ENCODE peak calls at places on chromosomes 6 and 20, in six cellular contexts. K is HCT116, W is K562, O is GM12878, J is H1, R is NT2/D1. N is an unnamed sample.

GRCh38 chr6:1610497-1611321 is 994 bp downstream of the FOXC1 start:
- DNase-seq in W (no peak), K (no peak), R (no peak), O (no peak), J (no peak), N (peak; percentile 27)

GRCh38 chr6:41659935-41660334 is 21.7 kb downstream of the MDFI start:
- DNase-seq in J (no peak), R (no peak), K (no peak), O (no peak), W (no peak), N (no peak)

GRCh38 chr20:37145014-37145413 is 34.1 kb upstream of the RPN2 start:
- DNase-seq in O (no peak), J (no peak), W (no peak), R (no peak), K (no peak), N (no peak)

GRCh38 chr20:6558361-6558760 is 209.1 kb upstream of the BMP2 start:
- DNase-seq in J (no peak), O (no peak), W (no peak), R (no peak), K (no peak), N (peak; percentile 19)

GRCh38 chr6:27545271-27546046 is 72.6 kb upstream of the ZNF184 start:
- DNase-seq in J (peak; percentile 98), K (peak; percentile 74), R (peak; percentile 71), W (peak; percentile 52), O (peak; percentile 68), N (peak; percentile 90)

GRCh38 chr6:90025418-90026089 is 131.3 kb downstream of the GJA10 start:
- DNase-seq in O (no peak), R (no peak), K (peak; percentile 3), J (no peak), W (no peak), N (no peak)

GRCh38 chr6:97697450-97697849 is 414.4 kb upstream of the MMS22L start:
- DNase-seq in K (no peak), R (no peak), O (no peak), J (no peak), W (no peak), N (no peak)

GRCh38 chr6:17725083-17725482 is 18.4 kb upstream of the NUP153 start:
- DNase-seq in J (peak; percentile 69), K (no peak), W (peak; percentile 57), R (peak; percentile 58), O (no peak), N (peak; percentile 82)

GRCh38 chr6:139777202-139777970 is 402.9 kb upstream of the CITED2 start:
- DNase-seq in O (no peak), K (no peak), W (peak; percentile 25), R (no peak), J (no peak), N (no peak)

GRCh38 chr20:63315982-63316491 is 23.1 kb downstream of the COL20A1 start:
- DNase-seq in K (no peak), O (no peak), R (no peak), J (no peak), W (no peak), N (no peak)

GRCh38 chr6:69816569-69816968 is 19.8 kb upstream of the LMBRD1 start:
- DNase-seq in O (no peak), R (no peak), W (no peak), K (no peak), J (no peak), N (no peak)

GRCh38 chr20:31496761-31497295 is 17.4 kb upstream of the HM13 start:
- DNase-seq in O (no peak), J (no peak), R (no peak), K (no peak), W (no peak), N (no peak)

GRCh38 chr6:127180421-127180820 is 62.0 kb downstream of the RSPO3 start:
- DNase-seq in W (no peak), J (no peak), R (no peak), K (no peak), O (no peak), N (no peak)

DNA sequence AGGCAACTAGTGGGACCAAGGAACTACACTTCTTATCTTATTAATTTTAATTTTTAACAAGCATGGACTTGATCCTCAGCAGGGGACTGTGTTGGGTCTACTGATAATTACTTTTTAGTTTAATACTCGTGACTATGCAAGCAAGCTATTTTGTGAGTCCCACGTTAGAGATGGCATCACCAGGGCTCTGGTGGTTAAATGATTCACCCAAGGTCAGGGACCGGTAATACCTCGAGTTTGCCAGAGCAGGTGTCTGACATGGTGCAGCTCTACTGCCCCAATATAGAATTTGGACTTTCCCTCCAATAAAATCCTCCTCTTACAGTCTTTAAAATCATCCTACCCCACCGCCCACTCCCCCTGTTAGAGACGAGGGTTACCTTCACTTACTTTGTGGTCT is 98.6 kb upstream of the RIN2 start:
- DNase-seq in J (no peak), O (no peak), K (no peak), W (no peak), R (no peak), N (no peak)
- TF ChIP-seq ZNF274 in J (no peak), O (no peak), K (no peak), W (no peak), R (no peak), N (no peak)

GRCh38 chr6:11143394-11144371 is 32.2 kb upstream of the ERVFRD-1 start:
- DNase-seq in W (peak; percentile 82), R (no peak), J (no peak), O (no peak), K (peak; percentile 64), N (peak; percentile 91)
- TF ChIP-seq ZNF274 in W (no peak), R (no peak), J (no peak), O (no peak), K (no peak), N (no peak)

DNA sequence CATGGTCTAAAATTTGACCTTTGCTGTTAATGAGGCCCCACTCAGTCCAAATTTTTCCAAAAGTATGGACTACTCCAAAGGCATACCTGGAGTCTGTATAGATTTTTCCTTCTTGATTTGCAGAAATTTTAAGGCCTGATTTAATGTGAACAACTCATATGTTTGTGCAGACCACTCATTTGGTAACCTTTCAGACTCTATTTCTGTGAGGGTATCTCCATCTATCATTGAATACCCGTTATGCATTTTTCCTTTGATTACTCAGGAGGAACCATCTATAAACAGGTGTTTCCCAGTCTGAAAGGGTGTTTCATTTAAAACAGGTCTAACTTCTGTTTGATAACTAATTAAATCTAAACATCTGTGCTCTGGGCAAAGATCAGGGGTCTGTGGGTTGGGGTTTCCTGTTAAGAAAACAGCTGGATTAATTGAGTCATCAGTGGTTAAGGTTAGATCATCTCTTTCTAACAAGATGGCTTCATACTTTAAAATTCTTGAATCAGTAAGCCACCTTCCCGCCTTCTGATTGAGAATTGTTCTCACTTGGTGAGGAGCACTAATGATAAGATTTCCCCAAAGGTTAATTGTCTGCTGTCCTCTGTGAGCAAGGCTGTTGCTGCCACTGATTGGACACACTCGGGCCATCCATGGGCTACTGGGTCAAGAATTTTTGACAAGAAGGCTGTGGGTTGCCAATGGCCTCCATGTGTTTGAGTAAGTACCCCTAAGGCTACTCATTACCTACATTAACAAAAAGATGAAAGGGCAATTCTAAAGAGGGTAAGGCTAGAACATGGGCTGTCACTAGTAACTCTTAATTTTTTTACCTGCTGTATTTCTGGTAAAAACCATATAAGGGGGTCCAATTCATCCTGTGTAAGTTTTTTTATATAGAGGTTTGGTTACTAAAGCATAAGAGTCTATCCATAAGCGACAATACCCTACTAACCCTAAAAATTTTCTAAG is 24.1 kb downstream of the HLA-B start:
- DNase-seq in W (no peak), K (no peak), J (no peak), O (no peak), R (no peak), N (no peak)
- TF ChIP-seq ZNF274 in W (no peak), K (no peak), J (no peak), O (no peak), R (no peak), N (no peak)

GRCh38 chr6:32803416-32803815 is 13.4 kb downstream of the HLA-DOB start:
- DNase-seq in R (no peak), J (no peak), K (no peak), O (no peak), W (no peak), N (no peak)

GRCh38 chr6:32807020-32807580 is 9.7 kb downstream of the HLA-DOB start:
- DNase-seq in R (no peak), K (no peak), W (no peak), J (no peak), O (no peak), N (no peak)
- TF ChIP-seq ZNF274 in R (no peak), K (no peak), W (no peak), J (no peak), O (no peak), N (no peak)

DNA sequence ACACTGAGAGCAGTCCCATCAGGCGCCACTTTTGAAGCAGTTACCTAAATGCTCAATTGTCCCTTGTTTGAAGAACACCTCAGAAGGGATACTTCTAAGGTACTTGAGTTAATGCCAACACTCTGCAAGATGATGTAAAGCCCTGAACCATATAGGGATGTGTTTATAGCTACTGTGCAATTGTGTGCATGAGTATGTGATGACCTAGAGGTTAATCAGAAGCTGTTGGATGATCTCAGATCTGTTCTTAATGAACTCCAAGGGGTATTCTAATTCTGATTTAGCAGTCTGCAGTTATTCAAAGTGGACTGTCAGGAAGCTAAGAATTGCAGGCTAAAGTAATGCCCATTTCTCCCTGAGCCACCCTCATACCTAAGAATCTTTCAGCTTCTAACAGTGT is 158.3 kb downstream of the TMEM242 start:
- DNase-seq in J (no peak), K (no peak), W (no peak), O (no peak), R (no peak), N (no peak)
- TF ChIP-seq ZNF274 in J (no peak), K (no peak), W (no peak), O (no peak), R (no peak), N (no peak)

GRCh38 chr20:44642203-44643153 is 9.0 kb downstream of the ADA start:
- DNase-seq in W (peak; percentile 62), O (peak; percentile 77), K (no peak), J (peak; percentile 63), R (peak; percentile 44), N (peak; percentile 69)
- TF ChIP-seq ZNF274 in W (no peak), O (no peak), K (no peak), J (no peak), R (no peak), N (peak; percentile 46)

GRCh38 chr6:84748331-84748730 is 16.1 kb downstream of the TBX18 start:
- DNase-seq in J (no peak), W (no peak), K (no peak), O (no peak), R (no peak), N (no peak)

GRCh38 chr6:84752118-84752850 is 12.1 kb downstream of the TBX18 start:
- DNase-seq in J (no peak), R (no peak), O (no peak), K (no peak), W (no peak), N (no peak)

GRCh38 chr6:84753173-84753572 is 11.2 kb downstream of the TBX18 start:
- DNase-seq in J (no peak), O (no peak), K (no peak), W (no peak), R (no peak), N (no peak)

GRCh38 chr6:84749181-84749580 is 15.2 kb downstream of the TBX18 start:
- DNase-seq in J (no peak), R (no peak), K (no peak), O (no peak), W (no peak), N (no peak)
- TF ChIP-seq ZNF274 in J (no peak), R (no peak), K (no peak), O (no peak), W (no peak), N (no peak)